ENCODE peak calls at places on chromosomes 11 and 22, in ten cellular contexts. T is SK-MEL-5; U is lower lobe of right lung; D is amniotic stem cell; Q is PC-9; S is progenitor cell of endocrine pancreas; N is psoas muscle; I is fibroblast of lung; J is GM06990; C is stimulated activated CD8-positive, alpha-beta memory T cell treated with anti-CD3 and anti-CD28 coated beads, Interleukin-15, amount 100 ng/mL, for 48 hours. G is an unnamed sample.

GRCh38 chr22:45481661-45482060 is 21.0 kb upstream of the FBLN1 start:
- DNase-seq in S (no peak), I (no peak), J (no peak), U (no peak), T (no peak), D (no peak), Q (peak), C (no peak), N (no peak), G (no peak)

GRCh38 chr11:131859811-131860210 is 489.4 kb downstream of the NTM start:
- DNase-seq in N (no peak), J (no peak), I (peak), S (no peak), Q (no peak), D (peak), C (no peak), T (no peak), U (no peak), G (no peak)

GRCh38 chr22:17436981-17437410 is 67.7 kb downstream of the CECR2 start:
- DNase-seq in C (no peak), S (no peak), N (no peak), U (no peak), Q (no peak), I (no peak), D (no peak), T (peak), J (no peak), G (no peak)

GRCh38 chr11:1150769-1151365 is 6.9 kb upstream of the MUC5AC start:
- DNase-seq in D (no peak), I (peak), U (no peak), J (no peak), N (no peak), Q (peak), T (no peak), C (no peak), S (no peak), G (peak)

GRCh38 chr11:128061321-128061871 is 526.0 kb downstream of the ETS1 start:
- DNase-seq in D (no peak), I (peak), N (no peak), U (no peak), S (no peak), C (no peak), T (peak), Q (peak), J (no peak), G (no peak)

GRCh38 chr22:50727678-50728522 is 10.1 kb upstream of the ACR start:
- DNase-seq in I (no peak), U (peak), Q (peak), T (no peak), S (no peak), N (peak), D (no peak), C (no peak), J (no peak), G (no peak)

GRCh38 chr11:104968365-104968855 is at the start of gene CASP4:
- DNase-seq in C (no peak), I (peak), U (no peak), J (peak), S (no peak), Q (peak), N (no peak), D (peak), T (peak), G (no peak)

GRCh38 chr22:19941365-19942070 is at the start of the genes COMT and TXNRD2:
- DNase-seq in N (peak), C (peak), I (peak), D (no peak), S (peak), U (peak), J (peak), Q (peak), T (peak), G (peak)

GRCh38 chr11:10378362-10378761 is 73.5 kb downstream of the ADM start:
- DNase-seq in D (no peak), U (no peak), J (no peak), N (no peak), T (no peak), I (no peak), S (no peak), Q (no peak), C (no peak), G (no peak)

GRCh38 chr11:3916962-3917361 is 61.5 kb downstream of the STIM1 start:
- DNase-seq in C (no peak), I (no peak), U (no peak), T (no peak), N (no peak), S (no peak), J (no peak), Q (no peak), D (no peak), G (peak)

GRCh38 chr22:27224485-27225364 is 567.3 kb downstream of the MIAT start:
- DNase-seq in S (no peak), D (no peak), J (no peak), U (no peak), I (peak), T (no peak), N (no peak), C (no peak), Q (no peak), G (no peak)

GRCh38 chr11:18309691-18310090 is 12.2 kb downstream of the HPS5 start:
- DNase-seq in Q (no peak), J (no peak), C (no peak), T (no peak), S (no peak), U (no peak), N (no peak), I (no peak), D (no peak), G (no peak)

GRCh38 chr11:87019582-87020271 is 18.0 kb upstream of the TMEM135 start:
- DNase-seq in T (no peak), S (no peak), I (no peak), Q (no peak), J (no peak), C (no peak), N (no peak), U (no peak), D (no peak), G (no peak)

GRCh38 chr11:7016011-7016410 is 4.1 kb downstream of the ZNF214 start:
- DNase-seq in C (no peak), S (no peak), U (no peak), N (no peak), J (no peak), T (no peak), I (no peak), D (no peak), Q (no peak), G (no peak)

GRCh38 chr11:72352859-72353551 is 81.3 kb downstream of the CLPB start:
- DNase-seq in Q (no peak), D (peak), T (peak), U (no peak), N (no peak), S (no peak), C (no peak), I (peak), J (peak), G (no peak)

GRCh38 chr11:11348303-11348702 is 4.7 kb downstream of the CSNK2A3 start:
- DNase-seq in J (no peak), T (no peak), I (no peak), N (no peak), U (no peak), C (no peak), S (no peak), Q (no peak), D (no peak), G (no peak)

GRCh38 chr11:120587299-120587698 is 75.8 kb downstream of the GRIK4 start:
- DNase-seq in U (no peak), D (no peak), N (no peak), S (no peak), C (no peak), T (no peak), I (no peak), J (no peak), Q (no peak), G (no peak)

GRCh38 chr11:87754685-87755084 is 420.6 kb downstream of the RAB38 start:
- DNase-seq in Q (no peak), U (no peak), T (no peak), C (no peak), D (no peak), S (no peak), I (no peak), N (no peak), J (no peak), G (no peak)

GRCh38 chr11:833114-833791 is 501 bp downstream of the CD151 start:
- DNase-seq in N (peak), S (peak), U (peak), C (no peak), T (no peak), J (peak), Q (peak), D (no peak), I (no peak), G (peak)

GRCh38 chr11:57815476-57815875 is 53.9 kb downstream of the CTNND1 start:
- DNase-seq in D (no peak), S (no peak), T (no peak), C (no peak), Q (no peak), I (no peak), U (no peak), J (no peak), N (no peak), G (no peak)

GRCh38 chr22:47193606-47194316 is 431.3 kb downstream of the TBC1D22A start:
- DNase-seq in Q (no peak), N (peak), I (no peak), S (no peak), C (no peak), T (no peak), U (peak), J (no peak), D (no peak), G (no peak)

GRCh38 chr22:49232319-49233067 is 595.2 kb downstream of the BRD1 start:
- DNase-seq in D (no peak), S (no peak), U (no peak), N (no peak), I (no peak), J (no peak), T (no peak), C (no peak), Q (no peak), G (no peak)

GRCh38 chr11:3644817-3645235 is at the start of gene ART1:
- DNase-seq in T (peak), N (peak), C (no peak), D (no peak), Q (no peak), I (no peak), U (no peak), J (no peak), S (no peak), G (no peak)

GRCh38 chr11:34126959-34127848 is 21.8 kb downstream of the NAT10 start:
- DNase-seq in C (no peak), J (no peak), T (no peak), I (no peak), D (no peak), U (no peak), N (no peak), Q (no peak), S (no peak), G (no peak)

GRCh38 chr11:68302256-68303054 is 9.9 kb upstream of the LRP5 start:
- DNase-seq in U (peak), N (no peak), D (no peak), I (peak), C (no peak), T (no peak), Q (peak), J (no peak), S (no peak), G (peak)

GRCh38 chr11:10592331-10592730 is 23.9 kb upstream of the LYVE1 start:
- DNase-seq in D (peak), C (no peak), J (no peak), S (no peak), N (no peak), Q (no peak), I (peak), T (no peak), U (no peak), G (no peak)